ENCODE peak calls at places on chromosomes 1 and 21, in four cellular contexts. One of them, this sample, is unnamed.

GRCh38 chr1:93878501-93878888 is 511 bp downstream of the DNTTIP2 start:
- DNase-seq in fibroblast of pulmonary artery: peak; percentile 20
- DNase-seq in K562: peak; percentile 76
- DNase-seq in RWPE1: peak; percentile 28
- DNase-seq in this sample: peak; percentile 15

GRCh38 chr21:26833460-26833939 is 11.7 kb downstream of the ADAMTS1 start:
- DNase-seq in RWPE1: no peak
- DNase-seq in K562: no peak
- DNase-seq in fibroblast of pulmonary artery: no peak
- DNase-seq in this sample: no peak

GRCh38 chr21:44420416-44421205 is 34.7 kb upstream of the LRRC3 start:
- DNase-seq in K562: no peak
- DNase-seq in RWPE1: no peak
- DNase-seq in fibroblast of pulmonary artery: no peak
- DNase-seq in this sample: no peak

GRCh38 chr1:207902566-207902965 is 8.4 kb downstream of the CD34 start:
- DNase-seq in K562: no peak
- DNase-seq in fibroblast of pulmonary artery: no peak
- DNase-seq in RWPE1: no peak
- DNase-seq in this sample: no peak

GRCh38 chr1:228920791-228921190 is 185.5 kb downstream of the RHOU start:
- DNase-seq in RWPE1: no peak
- DNase-seq in K562: no peak
- DNase-seq in fibroblast of pulmonary artery: peak; percentile 46
- DNase-seq in this sample: no peak

GRCh38 chr1:218665216-218665615 is 320.1 kb downstream of the TGFB2 start:
- DNase-seq in K562: no peak
- DNase-seq in fibroblast of pulmonary artery: peak; percentile 76
- DNase-seq in RWPE1: peak; percentile 6
- DNase-seq in this sample: no peak

GRCh38 chr1:233138794-233139544 is 156.6 kb downstream of the PCNX2 start:
- DNase-seq in RWPE1: no peak
- DNase-seq in fibroblast of pulmonary artery: no peak
- DNase-seq in K562: no peak
- DNase-seq in this sample: no peak

GRCh38 chr1:111422546-111423391 is 4.8 kb downstream of the OVGP1 start:
- DNase-seq in fibroblast of pulmonary artery: no peak
- DNase-seq in RWPE1: peak; percentile 15
- DNase-seq in K562: no peak
- DNase-seq in this sample: no peak

GRCh38 chr1:227913969-227914791 is 33.6 kb downstream of the WNT9A start:
- DNase-seq in RWPE1: no peak
- DNase-seq in fibroblast of pulmonary artery: no peak
- DNase-seq in K562: no peak
- DNase-seq in this sample: peak; percentile 45

GRCh38 chr1:64110924-64111777 is 92.3 kb upstream of the UBE2U start:
- DNase-seq in K562: no peak
- DNase-seq in fibroblast of pulmonary artery: no peak
- DNase-seq in RWPE1: no peak
- DNase-seq in this sample: no peak

GRCh38 chr1:245234217-245235120 is 79.7 kb downstream of the KIF26B start:
- DNase-seq in RWPE1: no peak
- DNase-seq in fibroblast of pulmonary artery: no peak
- DNase-seq in K562: no peak
- DNase-seq in this sample: peak; percentile 33

GRCh38 chr1:8408151-8408839 is 90.4 kb downstream of the SLC45A1 start:
- DNase-seq in RWPE1: no peak
- DNase-seq in K562: no peak
- DNase-seq in fibroblast of pulmonary artery: peak; percentile 91
- DNase-seq in this sample: no peak

GRCh38 chr1:232620356-232620841 is 9.5 kb downstream of the SIPA1L2 start:
- DNase-seq in K562: no peak
- DNase-seq in RWPE1: peak; percentile 28
- DNase-seq in fibroblast of pulmonary artery: peak; percentile 96
- DNase-seq in this sample: no peak

GRCh38 chr1:2975466-2976179 is 45.6 kb upstream of the ACTRT2 start:
- DNase-seq in K562: no peak
- DNase-seq in fibroblast of pulmonary artery: no peak
- DNase-seq in RWPE1: no peak
- DNase-seq in this sample: no peak

GRCh38 chr1:111561328-111561727 is 57.9 kb upstream of the ADORA3 start:
- DNase-seq in fibroblast of pulmonary artery: no peak
- DNase-seq in K562: no peak
- DNase-seq in RWPE1: no peak
- DNase-seq in this sample: no peak

GRCh38 chr1:114352797-114353196 is 158.2 kb downstream of the TRIM33 start:
- DNase-seq in fibroblast of pulmonary artery: peak; percentile 36
- DNase-seq in RWPE1: no peak
- DNase-seq in K562: no peak
- DNase-seq in this sample: peak; percentile 83

GRCh38 chr1:223827193-223827663 is 18.5 kb downstream of the TP53BP2 start:
- DNase-seq in K562: peak; percentile 67
- DNase-seq in RWPE1: no peak
- DNase-seq in fibroblast of pulmonary artery: peak; percentile 61
- DNase-seq in this sample: no peak

GRCh38 chr21:46229133-46229922 is 754 bp upstream of the LSS start:
- DNase-seq in RWPE1: peak; percentile 63
- DNase-seq in K562: peak; percentile 74
- DNase-seq in fibroblast of pulmonary artery: no peak
- DNase-seq in this sample: peak; percentile 68

GRCh38 chr21:32554832-32555436 is 30.4 kb downstream of the TCP10L start:
- DNase-seq in fibroblast of pulmonary artery: peak; percentile 8
- DNase-seq in K562: no peak
- DNase-seq in RWPE1: no peak
- DNase-seq in this sample: no peak

GRCh38 chr1:2314297-2314802 is 77.0 kb downstream of the MORN1 start:
- DNase-seq in RWPE1: peak; percentile 71
- DNase-seq in fibroblast of pulmonary artery: peak; percentile 67
- DNase-seq in K562: no peak
- DNase-seq in this sample: peak; percentile 71

GRCh38 chr1:209433649-209434031 is 149.9 kb upstream of the CAMK1G start:
- DNase-seq in RWPE1: peak; percentile 84
- DNase-seq in K562: no peak
- DNase-seq in fibroblast of pulmonary artery: no peak
- DNase-seq in this sample: no peak

GRCh38 chr1:209869242-209870149 is 41.7 kb downstream of the UTP25 start:
- DNase-seq in fibroblast of pulmonary artery: no peak
- DNase-seq in RWPE1: no peak
- DNase-seq in K562: no peak
- DNase-seq in this sample: no peak

GRCh38 chr1:70675737-70676156 is 264.7 kb downstream of the CTH start:
- DNase-seq in K562: peak; percentile 90
- DNase-seq in RWPE1: no peak
- DNase-seq in fibroblast of pulmonary artery: no peak
- DNase-seq in this sample: no peak

GRCh38 chr1:224637936-224638335 is 21.8 kb downstream of the CNIH3 start:
- DNase-seq in RWPE1: no peak
- DNase-seq in fibroblast of pulmonary artery: no peak
- DNase-seq in K562: no peak
- DNase-seq in this sample: no peak

GRCh38 chr1:59062743-59063142 is 234.2 kb upstream of the FGGY start:
- DNase-seq in fibroblast of pulmonary artery: peak; percentile 85
- DNase-seq in K562: no peak
- DNase-seq in RWPE1: no peak
- DNase-seq in this sample: no peak

GRCh38 chr1:247487057-247487456 is 29.2 kb upstream of the OR2B11 start:
- DNase-seq in RWPE1: peak; percentile 50
- DNase-seq in fibroblast of pulmonary artery: peak; percentile 61
- DNase-seq in K562: peak; percentile 57
- DNase-seq in this sample: no peak

GRCh38 chr21:46052703-46053651 is 44.9 kb upstream of the COL6A2 start:
- DNase-seq in K562: no peak
- DNase-seq in fibroblast of pulmonary artery: peak; percentile 81
- DNase-seq in RWPE1: no peak
- DNase-seq in this sample: no peak

GRCh38 chr1:185610954-185611353 is 123.2 kb upstream of the HMCN1 start:
- DNase-seq in RWPE1: no peak
- DNase-seq in fibroblast of pulmonary artery: no peak
- DNase-seq in K562: no peak
- DNase-seq in this sample: no peak

GRCh38 chr1:217780993-217781392 is 149.8 kb downstream of the SPATA17 start:
- DNase-seq in K562: no peak
- DNase-seq in fibroblast of pulmonary artery: no peak
- DNase-seq in RWPE1: no peak
- DNase-seq in this sample: no peak

GRCh38 chr21:15446193-15446592 is 283.6 kb upstream of the USP25 start:
- DNase-seq in fibroblast of pulmonary artery: no peak
- DNase-seq in RWPE1: no peak
- DNase-seq in K562: no peak
- DNase-seq in this sample: no peak

GRCh38 chr1:162213281-162213909 is 143.9 kb downstream of the NOS1AP start:
- DNase-seq in fibroblast of pulmonary artery: peak; percentile 64
- DNase-seq in RWPE1: peak; percentile 34
- DNase-seq in K562: no peak
- DNase-seq in this sample: no peak

GRCh38 chr1:47624531-47624930 is 186.7 kb downstream of the FOXD2 start:
- DNase-seq in fibroblast of pulmonary artery: no peak
- DNase-seq in RWPE1: peak; percentile 42
- DNase-seq in K562: peak; percentile 37
- DNase-seq in this sample: no peak
- TF ChIP-seq CTCF in fibroblast of pulmonary artery: no peak
- TF ChIP-seq CTCF in RWPE1: no peak
- TF ChIP-seq CTCF in K562: peak; percentile 51
- TF ChIP-seq CTCF in this sample: no peak

GRCh38 chr1:110340207-110340468 is 961 bp downstream of the RBM15 start:
- DNase-seq in K562: peak; percentile 45
- DNase-seq in fibroblast of pulmonary artery: no peak
- DNase-seq in RWPE1: no peak
- DNase-seq in this sample: peak; percentile 51
- TF ChIP-seq CTCF in K562: no peak
- TF ChIP-seq CTCF in fibroblast of pulmonary artery: no peak
- TF ChIP-seq CTCF in RWPE1: no peak
- TF ChIP-seq CTCF in this sample: no peak

DNA sequence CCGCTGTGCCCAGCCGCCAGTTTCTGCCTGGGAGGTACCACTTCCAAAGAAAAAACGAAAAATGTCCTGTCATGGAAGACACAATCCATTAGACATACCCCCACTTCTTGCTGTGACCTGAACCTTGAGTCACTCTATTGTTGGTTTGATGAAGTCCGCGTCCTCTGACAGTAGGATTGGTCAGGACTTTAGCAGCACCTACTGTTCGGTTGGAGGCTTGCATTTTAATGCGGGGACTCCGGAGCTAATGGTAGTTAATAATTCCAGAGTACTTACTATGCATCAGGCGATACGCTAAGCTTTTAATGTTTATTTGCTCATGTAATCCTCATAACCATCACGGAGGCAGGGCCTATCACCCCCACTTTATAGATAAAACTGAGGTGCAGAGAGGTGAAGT is 7.9 kb upstream of the ELF3 start:
- DNase-seq in RWPE1: no peak
- DNase-seq in K562: no peak
- DNase-seq in fibroblast of pulmonary artery: no peak
- DNase-seq in this sample: no peak
- TF ChIP-seq CTCF in RWPE1: no peak
- TF ChIP-seq CTCF in K562: no peak
- TF ChIP-seq CTCF in fibroblast of pulmonary artery: no peak
- TF ChIP-seq CTCF in this sample: no peak

GRCh38 chr1:237875291-237875690 is 15.4 kb downstream of the ZP4 start:
- DNase-seq in K562: no peak
- DNase-seq in RWPE1: no peak
- DNase-seq in fibroblast of pulmonary artery: no peak
- DNase-seq in this sample: no peak

GRCh38 chr1:237878406-237878805 is 12.3 kb downstream of the ZP4 start:
- DNase-seq in RWPE1: no peak
- DNase-seq in K562: no peak
- DNase-seq in fibroblast of pulmonary artery: no peak
- DNase-seq in this sample: no peak

GRCh38 chr1:237873487-237873927 is 17.2 kb downstream of the ZP4 start:
- DNase-seq in fibroblast of pulmonary artery: peak; percentile 12
- DNase-seq in RWPE1: peak; percentile 88
- DNase-seq in K562: no peak
- DNase-seq in this sample: no peak

GRCh38 chr1:237879195-237879594 is 11.5 kb downstream of the ZP4 start:
- DNase-seq in RWPE1: peak; percentile 88
- DNase-seq in fibroblast of pulmonary artery: no peak
- DNase-seq in K562: no peak
- DNase-seq in this sample: no peak

DNA sequence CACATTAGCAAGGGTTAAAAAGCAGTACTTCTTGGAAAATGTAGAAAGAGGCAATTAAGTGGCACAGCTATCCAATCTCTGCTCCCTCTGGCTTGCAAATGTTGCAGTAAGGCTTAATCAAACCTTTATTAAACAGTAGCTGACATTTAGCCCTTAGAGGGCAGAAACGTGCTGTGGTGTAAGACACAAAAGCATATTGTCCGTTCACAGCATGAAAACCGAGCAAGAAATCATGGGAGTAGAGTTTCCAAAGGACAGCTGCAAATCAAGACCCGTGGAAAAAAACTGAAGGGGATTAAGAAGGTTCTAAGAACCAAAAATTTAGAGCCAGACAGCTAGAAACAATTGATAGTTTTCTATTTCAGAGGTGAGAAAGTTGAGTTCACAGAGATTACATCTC is 13.1 kb downstream of the ZP4 start:
- DNase-seq in K562: no peak
- DNase-seq in RWPE1: no peak
- DNase-seq in fibroblast of pulmonary artery: no peak
- DNase-seq in this sample: no peak
- TF ChIP-seq CTCF in K562: no peak
- TF ChIP-seq CTCF in RWPE1: no peak
- TF ChIP-seq CTCF in fibroblast of pulmonary artery: no peak
- TF ChIP-seq CTCF in this sample: no peak